ENCODE peak calls at places on chromosomes 2 and 18, in ten cellular contexts. J is colonic mucosa, X is NCI-H1105, H is AG10803, K is T-helper 9 cell, F is amygdala, V is cardiac muscle cell, L is uterus, T is C1 segment of cervical spinal cord, I is progenitor cell of endocrine pancreas. Z is an unnamed sample.
A peak's percentile ranks its signal among the peaks of the same experiment; 100 is the strongest.

GRCh38 chr2:236828820-236829219 is 256.9 kb upstream of the COPS8 start:
- DNase-seq in I (no peak), L (no peak), F (no peak), T (no peak), X (no peak), J (no peak), K (no peak), H (no peak), V (no peak), Z (no peak)

GRCh38 chr18:75199327-75199726 is 9.6 kb downstream of the PTGR3 start:
- DNase-seq in T (no peak), I (no peak), K (no peak), F (no peak), H (no peak), L (no peak), J (no peak), X (no peak), V (no peak), Z (no peak)

GRCh38 chr2:57947398-57947797 is 99.2 kb upstream of the VRK2 start:
- DNase-seq in H (no peak), F (no peak), T (no peak), I (no peak), V (no peak), J (no peak), K (no peak), L (no peak), X (no peak), Z (no peak)

GRCh38 chr2:241412144-241412543 is 56.1 kb downstream of the FARP2 start:
- DNase-seq in T (no peak), J (peak; percentile 82), K (no peak), I (no peak), L (no peak), F (no peak), H (peak; percentile 9), X (peak; percentile 22), V (no peak), Z (no peak)

GRCh38 chr2:37448342-37449120 is 104.1 kb downstream of the QPCT start:
- DNase-seq in K (no peak), X (no peak), T (no peak), F (no peak), L (no peak), I (no peak), V (no peak), J (no peak), H (no peak), Z (no peak)

GRCh38 chr2:9999693-10000092 is 43.7 kb upstream of the KLF11 start:
- DNase-seq in F (no peak), L (no peak), V (no peak), J (no peak), I (no peak), K (no peak), X (no peak), H (no peak), T (no peak), Z (no peak)

GRCh38 chr2:212970132-212970531 is 181.3 kb downstream of the IKZF2 start:
- DNase-seq in I (no peak), V (no peak), X (no peak), L (no peak), F (no peak), H (peak; percentile 62), K (no peak), T (no peak), J (no peak), Z (no peak)

GRCh38 chr2:33380001-33380609 is 96.3 kb upstream of the RASGRP3 start:
- DNase-seq in V (no peak), I (no peak), L (no peak), T (no peak), X (no peak), F (no peak), K (no peak), H (no peak), J (no peak), Z (no peak)

GRCh38 chr2:64770781-64771334 is 117.1 kb upstream of the SERTAD2 start:
- DNase-seq in F (no peak), J (peak; percentile 37), X (no peak), L (peak; percentile 81), K (no peak), H (peak; percentile 95), T (no peak), I (no peak), V (no peak), Z (no peak)

GRCh38 chr2:9996321-9996720 is 44.8 kb downstream of the GRHL1 start:
- DNase-seq in L (no peak), X (no peak), H (no peak), K (no peak), T (no peak), F (no peak), J (no peak), V (no peak), I (no peak), Z (no peak)

GRCh38 chr2:240930096-240930630 is 24.0 kb downstream of the CROCC2 start:
- DNase-seq in V (no peak), J (peak; percentile 13), K (no peak), I (peak; percentile 8), X (no peak), T (no peak), L (no peak), F (no peak), H (no peak), Z (no peak)

GRCh38 chr2:240179941-240180666 is 39.6 kb upstream of the OTOS start:
- DNase-seq in I (no peak), X (no peak), L (no peak), K (no peak), V (no peak), F (no peak), H (no peak), T (no peak), J (no peak), Z (no peak)

GRCh38 chr2:138500592-138501426 is 761 bp upstream of the SPOPL start:
- DNase-seq in H (no peak), F (no peak), T (no peak), I (no peak), J (no peak), K (no peak), X (no peak), V (no peak), L (no peak), Z (peak; percentile 27)

GRCh38 chr2:95362486-95362885 is 40.0 kb upstream of the FAHD2A start:
- DNase-seq in I (no peak), J (no peak), K (no peak), X (no peak), T (no peak), V (no peak), F (no peak), H (no peak), L (no peak), Z (no peak)

GRCh38 chr2:96970248-96970875 is 16.0 kb downstream of the FAM178B start:
- DNase-seq in J (peak; percentile 79), K (no peak), V (no peak), I (no peak), T (no peak), X (no peak), L (no peak), H (no peak), F (no peak), Z (no peak)

GRCh38 chr2:188324067-188324466 is 32.4 kb downstream of the GULP1 start:
- DNase-seq in I (no peak), J (no peak), X (no peak), V (no peak), H (no peak), T (no peak), K (no peak), F (no peak), L (no peak), Z (no peak)

GRCh38 chr2:68807821-68808266 is 63.4 kb downstream of the BMP10 start:
- DNase-seq in I (no peak), F (no peak), L (no peak), J (peak; percentile 51), K (no peak), T (no peak), X (no peak), H (peak; percentile 43), V (no peak), Z (no peak)

GRCh38 chr2:130341562-130342019 is 1.1 kb upstream of the IMP4 start:
- DNase-seq in K (no peak), F (no peak), J (peak; percentile 68), V (no peak), T (no peak), L (no peak), H (no peak), I (no peak), X (peak; percentile 41), Z (no peak)

GRCh38 chr2:79972661-79973060 is 331.9 kb downstream of the LRRTM1 start:
- DNase-seq in T (no peak), V (no peak), I (no peak), J (no peak), X (no peak), K (no peak), F (peak; percentile 12), L (no peak), H (no peak), Z (no peak)

GRCh38 chr18:57075716-57076400 is 71.0 kb upstream of the BOD1L2 start:
- DNase-seq in X (no peak), L (no peak), I (no peak), F (no peak), V (no peak), T (no peak), J (no peak), K (no peak), H (no peak), Z (peak; percentile 48)

GRCh38 chr2:40658917-40659316 is 207.0 kb upstream of the SLC8A1 start:
- DNase-seq in H (peak; percentile 29), T (no peak), I (peak; percentile 20), X (no peak), F (no peak), J (no peak), K (no peak), L (no peak), V (peak; percentile 74), Z (peak; percentile 45)

GRCh38 chr18:21452381-21452780 is 148.1 kb downstream of the ESCO1 start:
- DNase-seq in H (no peak), J (no peak), I (no peak), L (no peak), X (no peak), K (no peak), V (no peak), F (no peak), T (no peak), Z (no peak)

GRCh38 chr2:29050591-29050990 is 23.7 kb downstream of the PCARE start:
- DNase-seq in F (no peak), J (no peak), L (no peak), V (no peak), I (no peak), T (no peak), H (no peak), X (no peak), K (no peak), Z (no peak)

GRCh38 chr18:75241705-75242104 is 31.1 kb downstream of the TSHZ1 start:
- DNase-seq in K (no peak), V (no peak), F (no peak), I (no peak), J (no peak), T (no peak), X (no peak), H (no peak), L (no peak), Z (no peak)